ENCODE peak calls at places on chromosome 4, in five cellular contexts. O, P, C, B and V are unnamed samples.

GRCh38 chr4:34814266-34814665 is 1430.0 kb downstream of the ARAP2 start:
- DNase-seq in O (no peak), P (no peak), C (no peak), B (no peak), V (no peak)

GRCh38 chr4:113289736-113290135 is 240.3 kb downstream of the ANK2 start:
- DNase-seq in O (no peak), P (no peak), C (no peak), B (no peak), V (no peak)

GRCh38 chr4:162682651-162683050 is 484.0 kb downstream of the NAF1 start:
- DNase-seq in O (no peak), P (no peak), C (no peak), B (no peak), V (no peak)

GRCh38 chr4:109649872-109650271 is 53.4 kb downstream of the CASP6 start:
- DNase-seq in O (peak), P (no peak), C (no peak), B (no peak), V (no peak)

GRCh38 chr4:47705326-47705981 is 132.4 kb downstream of the CORIN start:
- DNase-seq in O (peak), P (no peak), C (peak), B (no peak), V (peak)

GRCh38 chr4:83212041-83212851 is 72.4 kb downstream of the COQ2 start:
- DNase-seq in O (peak), P (no peak), C (no peak), B (no peak), V (peak)

GRCh38 chr4:94507708-94508107 is 56.0 kb downstream of the PDLIM5 start:
- DNase-seq in O (no peak), P (no peak), C (no peak), B (no peak), V (no peak)

GRCh38 chr4:100742045-100742444 is 224.2 kb upstream of the EMCN start:
- DNase-seq in O (peak), P (no peak), C (peak), B (no peak), V (peak)

GRCh38 chr4:48379587-48380140 is 38.3 kb downstream of the SLAIN2 start:
- DNase-seq in O (no peak), P (no peak), C (no peak), B (no peak), V (no peak)

GRCh38 chr4:173001571-173001970 is 167.0 kb upstream of the GALNT7 start:
- DNase-seq in O (no peak), P (no peak), C (no peak), B (no peak), V (no peak)